ENCODE peak calls at places on chromosomes 2 and 18, in five cellular contexts. O is epithelial cell of esophagus, X is M059J, U is GM12892, Q is RPMI7951. N is an unnamed sample.

GRCh38 chr2:55416826-55417568 is 2.7 kb downstream of the CCDC88A start:
- DNase-seq in O (no peak), Q (no peak), X (no peak), U (no peak), N (no peak)

GRCh38 chr18:67549946-67550345 is 33.4 kb upstream of the DSEL start:
- DNase-seq in X (peak), O (no peak), U (no peak), Q (no peak), N (no peak)

GRCh38 chr2:170848587-170848986 is 31.9 kb downstream of the GAD1 start:
- DNase-seq in U (no peak), Q (peak), O (peak), X (peak), N (no peak)

GRCh38 chr18:47244041-47244440 is 7.4 kb downstream of the SKOR2 start:
- DNase-seq in Q (no peak), U (no peak), O (no peak), X (no peak), N (no peak)

GRCh38 chr2:15745907-15746306 is 154.2 kb downstream of the DDX1 start:
- DNase-seq in X (no peak), Q (no peak), U (no peak), O (no peak), N (no peak)

GRCh38 chr2:12764075-12764722 is 47.5 kb downstream of the TRIB2 start:
- DNase-seq in X (peak), Q (peak), O (peak), U (no peak), N (no peak)

GRCh38 chr2:12589802-12590320 is 126.9 kb upstream of the TRIB2 start:
- DNase-seq in X (no peak), O (no peak), U (no peak), Q (no peak), N (no peak)

GRCh38 chr2:40544072-40544471 is 92.2 kb upstream of the SLC8A1 start:
- DNase-seq in U (no peak), Q (no peak), O (no peak), X (no peak), N (no peak)

GRCh38 chr2:234669611-234670010 is 172.7 kb upstream of the ARL4C start:
- DNase-seq in X (no peak), Q (no peak), O (no peak), U (no peak), N (no peak)

GRCh38 chr18:79508565-79509535 is 113.1 kb downstream of the NFATC1 start:
- DNase-seq in X (no peak), Q (no peak), O (no peak), U (no peak), N (no peak)

GRCh38 chr2:229375241-229375640 is 104.2 kb upstream of the PID1 start:
- DNase-seq in Q (no peak), O (no peak), X (peak), U (no peak), N (no peak)

GRCh38 chr2:197800091-197800490 is 4.3 kb upstream of the PLCL1 start:
- DNase-seq in Q (no peak), X (no peak), O (no peak), U (no peak), N (no peak)

GRCh38 chr2:109715302-109715937 is 78.7 kb upstream of the RGPD5 start:
- DNase-seq in U (no peak), O (peak), Q (no peak), X (peak), N (no peak)